ENCODE peak calls at places on chromosomes 6 and 20, in nine cellular contexts. One of them, this sample, is unnamed.

GRCh38 chr6:106631356-106631755 is 2.0 kb downstream of the QRSL1 start:
- DNase-seq in left lung: no peak
- DNase-seq in transverse colon: no peak
- DNase-seq in WERI-Rb-1: no peak
- DNase-seq in sigmoid colon: no peak
- DNase-seq in cardiac muscle cell: no peak
- DNase-seq in mammary epithelial cell: no peak
- DNase-seq in choroid plexus epithelial cell: no peak
- DNase-seq in endothelial cell: no peak
- DNase-seq in this sample: no peak

GRCh38 chr6:142367061-142367460 is 65.3 kb downstream of the ADGRG6 start:
- DNase-seq in left lung: no peak
- DNase-seq in transverse colon: no peak
- DNase-seq in WERI-Rb-1: no peak
- DNase-seq in sigmoid colon: no peak
- DNase-seq in cardiac muscle cell: no peak
- DNase-seq in mammary epithelial cell: no peak
- DNase-seq in choroid plexus epithelial cell: no peak
- DNase-seq in endothelial cell: no peak
- DNase-seq in this sample: no peak

GRCh38 chr6:4320860-4321259 is 185.5 kb upstream of the ECI2 start:
- DNase-seq in left lung: no peak
- DNase-seq in transverse colon: no peak
- DNase-seq in WERI-Rb-1: no peak
- DNase-seq in sigmoid colon: no peak
- DNase-seq in cardiac muscle cell: no peak
- DNase-seq in mammary epithelial cell: peak; percentile 87
- DNase-seq in choroid plexus epithelial cell: peak; percentile 94
- DNase-seq in endothelial cell: no peak
- DNase-seq in this sample: no peak

GRCh38 chr6:155196891-155197290 is 66.9 kb upstream of the CLDN20 start:
- DNase-seq in left lung: no peak
- DNase-seq in transverse colon: no peak
- DNase-seq in WERI-Rb-1: no peak
- DNase-seq in sigmoid colon: no peak
- DNase-seq in cardiac muscle cell: no peak
- DNase-seq in mammary epithelial cell: no peak
- DNase-seq in choroid plexus epithelial cell: no peak
- DNase-seq in endothelial cell: no peak
- DNase-seq in this sample: no peak

GRCh38 chr6:30213999-30214982 is 1.1 kb upstream of the TRIM26 start:
- DNase-seq in left lung: peak; percentile 90
- DNase-seq in transverse colon: peak; percentile 91
- DNase-seq in WERI-Rb-1: peak; percentile 87
- DNase-seq in sigmoid colon: peak; percentile 94
- DNase-seq in cardiac muscle cell: peak; percentile 83
- DNase-seq in mammary epithelial cell: peak; percentile 66
- DNase-seq in choroid plexus epithelial cell: peak; percentile 73
- DNase-seq in endothelial cell: peak; percentile 73
- DNase-seq in this sample: peak; percentile 72

GRCh38 chr6:151430886-151431285 is 21.0 kb downstream of the RMND1 start:
- DNase-seq in left lung: no peak
- DNase-seq in transverse colon: no peak
- DNase-seq in WERI-Rb-1: no peak
- DNase-seq in sigmoid colon: no peak
- DNase-seq in cardiac muscle cell: peak; percentile 13
- DNase-seq in mammary epithelial cell: no peak
- DNase-seq in choroid plexus epithelial cell: peak; percentile 30
- DNase-seq in endothelial cell: no peak
- DNase-seq in this sample: no peak

GRCh38 chr6:116424001-116424400 is 37.2 kb upstream of the CALHM6 start:
- DNase-seq in left lung: no peak
- DNase-seq in transverse colon: no peak
- DNase-seq in WERI-Rb-1: no peak
- DNase-seq in sigmoid colon: no peak
- DNase-seq in cardiac muscle cell: no peak
- DNase-seq in mammary epithelial cell: peak; percentile 63
- DNase-seq in choroid plexus epithelial cell: no peak
- DNase-seq in endothelial cell: no peak
- DNase-seq in this sample: no peak

GRCh38 chr6:9933674-9934073 is 481.2 kb downstream of the TFAP2A start:
- DNase-seq in left lung: no peak
- DNase-seq in transverse colon: no peak
- DNase-seq in WERI-Rb-1: no peak
- DNase-seq in sigmoid colon: no peak
- DNase-seq in cardiac muscle cell: no peak
- DNase-seq in mammary epithelial cell: peak; percentile 48
- DNase-seq in choroid plexus epithelial cell: no peak
- DNase-seq in endothelial cell: no peak
- DNase-seq in this sample: no peak

GRCh38 chr6:36662827-36663256 is 15.7 kb upstream of the CDKN1A start:
- DNase-seq in left lung: no peak
- DNase-seq in transverse colon: peak; percentile 63
- DNase-seq in WERI-Rb-1: no peak
- DNase-seq in sigmoid colon: no peak
- DNase-seq in cardiac muscle cell: no peak
- DNase-seq in mammary epithelial cell: no peak
- DNase-seq in choroid plexus epithelial cell: no peak
- DNase-seq in endothelial cell: no peak
- DNase-seq in this sample: no peak

GRCh38 chr6:31826793-31827285 is 699 bp upstream of the HSPA1B start:
- DNase-seq in left lung: peak; percentile 90
- DNase-seq in transverse colon: peak; percentile 93
- DNase-seq in WERI-Rb-1: no peak
- DNase-seq in sigmoid colon: peak; percentile 97
- DNase-seq in cardiac muscle cell: peak; percentile 53
- DNase-seq in mammary epithelial cell: no peak
- DNase-seq in choroid plexus epithelial cell: peak; percentile 91
- DNase-seq in endothelial cell: peak; percentile 22
- DNase-seq in this sample: no peak

GRCh38 chr20:34850969-34851368 is 21.7 kb downstream of the GGT7 start:
- DNase-seq in left lung: no peak
- DNase-seq in transverse colon: no peak
- DNase-seq in WERI-Rb-1: no peak
- DNase-seq in sigmoid colon: no peak
- DNase-seq in cardiac muscle cell: no peak
- DNase-seq in mammary epithelial cell: no peak
- DNase-seq in choroid plexus epithelial cell: no peak
- DNase-seq in endothelial cell: no peak
- DNase-seq in this sample: no peak

GRCh38 chr20:50320910-50321796 is 130.5 kb downstream of the CEBPB start:
- DNase-seq in left lung: peak; percentile 93
- DNase-seq in transverse colon: peak; percentile 86
- DNase-seq in WERI-Rb-1: peak; percentile 76
- DNase-seq in sigmoid colon: peak; percentile 98
- DNase-seq in cardiac muscle cell: peak; percentile 85
- DNase-seq in mammary epithelial cell: peak; percentile 99
- DNase-seq in choroid plexus epithelial cell: peak; percentile 96
- DNase-seq in endothelial cell: peak; percentile 39
- DNase-seq in this sample: no peak

GRCh38 chr20:59253779-59254319 is 46.6 kb upstream of the EDN3 start:
- DNase-seq in left lung: no peak
- DNase-seq in transverse colon: peak; percentile 12
- DNase-seq in WERI-Rb-1: peak; percentile 12
- DNase-seq in sigmoid colon: no peak
- DNase-seq in cardiac muscle cell: no peak
- DNase-seq in mammary epithelial cell: no peak
- DNase-seq in choroid plexus epithelial cell: no peak
- DNase-seq in endothelial cell: no peak
- DNase-seq in this sample: no peak

GRCh38 chr6:158369241-158369640 is 57.0 kb downstream of the TULP4 start:
- DNase-seq in left lung: no peak
- DNase-seq in transverse colon: no peak
- DNase-seq in WERI-Rb-1: no peak
- DNase-seq in sigmoid colon: no peak
- DNase-seq in cardiac muscle cell: no peak
- DNase-seq in mammary epithelial cell: no peak
- DNase-seq in choroid plexus epithelial cell: no peak
- DNase-seq in endothelial cell: no peak
- DNase-seq in this sample: no peak

GRCh38 chr6:2939315-2940009 is 31.9 kb downstream of the SERPINB6 start:
- DNase-seq in left lung: no peak
- DNase-seq in transverse colon: no peak
- DNase-seq in WERI-Rb-1: no peak
- DNase-seq in sigmoid colon: peak; percentile 59
- DNase-seq in cardiac muscle cell: peak; percentile 56
- DNase-seq in mammary epithelial cell: no peak
- DNase-seq in choroid plexus epithelial cell: no peak
- DNase-seq in endothelial cell: no peak
- DNase-seq in this sample: no peak

GRCh38 chr20:32378461-32378860 is 20.3 kb downstream of the ASXL1 start:
- DNase-seq in left lung: no peak
- DNase-seq in transverse colon: no peak
- DNase-seq in WERI-Rb-1: no peak
- DNase-seq in sigmoid colon: no peak
- DNase-seq in cardiac muscle cell: no peak
- DNase-seq in mammary epithelial cell: no peak
- DNase-seq in choroid plexus epithelial cell: peak; percentile 48
- DNase-seq in endothelial cell: no peak
- DNase-seq in this sample: no peak

GRCh38 chr20:3276400-3277015 is 37.5 kb upstream of the SLC4A11 start:
- DNase-seq in left lung: no peak
- DNase-seq in transverse colon: no peak
- DNase-seq in WERI-Rb-1: peak; percentile 54
- DNase-seq in sigmoid colon: no peak
- DNase-seq in cardiac muscle cell: peak; percentile 9
- DNase-seq in mammary epithelial cell: peak; percentile 5
- DNase-seq in choroid plexus epithelial cell: peak; percentile 55
- DNase-seq in endothelial cell: peak; percentile 6
- DNase-seq in this sample: no peak
- TF ChIP-seq CTCF in left lung: no peak
- TF ChIP-seq CTCF in transverse colon: no peak
- TF ChIP-seq CTCF in WERI-Rb-1: peak; percentile 83
- TF ChIP-seq CTCF in sigmoid colon: no peak
- TF ChIP-seq CTCF in cardiac muscle cell: peak; percentile 35
- TF ChIP-seq CTCF in mammary epithelial cell: peak; percentile 22
- TF ChIP-seq CTCF in choroid plexus epithelial cell: peak; percentile 46
- TF ChIP-seq CTCF in endothelial cell: no peak
- TF ChIP-seq CTCF in this sample: no peak

GRCh38 chr20:46741924-46742692 is 32.7 kb downstream of the SLC2A10 start:
- DNase-seq in left lung: no peak
- DNase-seq in transverse colon: no peak
- DNase-seq in WERI-Rb-1: no peak
- DNase-seq in sigmoid colon: no peak
- DNase-seq in cardiac muscle cell: no peak
- DNase-seq in mammary epithelial cell: peak; percentile 37
- DNase-seq in choroid plexus epithelial cell: no peak
- DNase-seq in endothelial cell: no peak
- DNase-seq in this sample: no peak
- TF ChIP-seq CTCF in left lung: no peak
- TF ChIP-seq CTCF in transverse colon: no peak
- TF ChIP-seq CTCF in WERI-Rb-1: no peak
- TF ChIP-seq CTCF in sigmoid colon: no peak
- TF ChIP-seq CTCF in cardiac muscle cell: no peak
- TF ChIP-seq CTCF in mammary epithelial cell: no peak
- TF ChIP-seq CTCF in choroid plexus epithelial cell: no peak
- TF ChIP-seq CTCF in endothelial cell: no peak
- TF ChIP-seq CTCF in this sample: no peak

GRCh38 chr6:159633196-159633595 is 59.8 kb downstream of the SOD2 start:
- DNase-seq in left lung: no peak
- DNase-seq in transverse colon: no peak
- DNase-seq in WERI-Rb-1: peak; percentile 27
- DNase-seq in sigmoid colon: no peak
- DNase-seq in cardiac muscle cell: peak; percentile 2
- DNase-seq in mammary epithelial cell: no peak
- DNase-seq in choroid plexus epithelial cell: peak; percentile 49
- DNase-seq in endothelial cell: peak; percentile 9
- DNase-seq in this sample: no peak
- TF ChIP-seq CTCF in left lung: no peak
- TF ChIP-seq CTCF in transverse colon: no peak
- TF ChIP-seq CTCF in WERI-Rb-1: peak; percentile 58
- TF ChIP-seq CTCF in sigmoid colon: no peak
- TF ChIP-seq CTCF in cardiac muscle cell: peak; percentile 57
- TF ChIP-seq CTCF in mammary epithelial cell: peak; percentile 57
- TF ChIP-seq CTCF in choroid plexus epithelial cell: peak; percentile 70
- TF ChIP-seq CTCF in endothelial cell: no peak
- TF ChIP-seq CTCF in this sample: no peak

GRCh38 chr6:136920858-136921520 is 1.1 kb upstream of the SLC35D3 start:
- DNase-seq in left lung: no peak
- DNase-seq in transverse colon: peak; percentile 39
- DNase-seq in WERI-Rb-1: peak; percentile 19
- DNase-seq in sigmoid colon: no peak
- DNase-seq in cardiac muscle cell: peak; percentile 10
- DNase-seq in mammary epithelial cell: peak; percentile 6
- DNase-seq in choroid plexus epithelial cell: peak; percentile 34
- DNase-seq in endothelial cell: peak; percentile 10
- DNase-seq in this sample: no peak

GRCh38 chr6:136921521-136921935 is 573 bp upstream of the SLC35D3 start:
- DNase-seq in left lung: no peak
- DNase-seq in transverse colon: peak; percentile 25
- DNase-seq in WERI-Rb-1: peak; percentile 44
- DNase-seq in sigmoid colon: no peak
- DNase-seq in cardiac muscle cell: peak; percentile 52
- DNase-seq in mammary epithelial cell: no peak
- DNase-seq in choroid plexus epithelial cell: no peak
- DNase-seq in endothelial cell: peak; percentile 29
- DNase-seq in this sample: peak; percentile 26

GRCh38 chr6:136922680-136922996 is 537 bp downstream of the SLC35D3 start:
- DNase-seq in left lung: no peak
- DNase-seq in transverse colon: no peak
- DNase-seq in WERI-Rb-1: no peak
- DNase-seq in sigmoid colon: no peak
- DNase-seq in cardiac muscle cell: no peak
- DNase-seq in mammary epithelial cell: peak; percentile 26
- DNase-seq in choroid plexus epithelial cell: no peak
- DNase-seq in endothelial cell: no peak
- DNase-seq in this sample: no peak

GRCh38 chr6:136921936-136922679 is at the start of gene SLC35D3:
- DNase-seq in left lung: no peak
- DNase-seq in transverse colon: no peak
- DNase-seq in WERI-Rb-1: peak; percentile 51
- DNase-seq in sigmoid colon: no peak
- DNase-seq in cardiac muscle cell: peak; percentile 59
- DNase-seq in mammary epithelial cell: no peak
- DNase-seq in choroid plexus epithelial cell: no peak
- DNase-seq in endothelial cell: peak; percentile 42
- DNase-seq in this sample: peak; percentile 36

GRCh38 chr6:136920216-136920857 is 1.8 kb upstream of the SLC35D3 start:
- DNase-seq in left lung: no peak
- DNase-seq in transverse colon: no peak
- DNase-seq in WERI-Rb-1: no peak
- DNase-seq in sigmoid colon: no peak
- DNase-seq in cardiac muscle cell: no peak
- DNase-seq in mammary epithelial cell: no peak
- DNase-seq in choroid plexus epithelial cell: no peak
- DNase-seq in endothelial cell: no peak
- DNase-seq in this sample: no peak
- TF ChIP-seq CTCF in left lung: no peak
- TF ChIP-seq CTCF in transverse colon: no peak
- TF ChIP-seq CTCF in WERI-Rb-1: no peak
- TF ChIP-seq CTCF in sigmoid colon: no peak
- TF ChIP-seq CTCF in cardiac muscle cell: no peak
- TF ChIP-seq CTCF in mammary epithelial cell: no peak
- TF ChIP-seq CTCF in choroid plexus epithelial cell: no peak
- TF ChIP-seq CTCF in endothelial cell: no peak
- TF ChIP-seq CTCF in this sample: no peak

GRCh38 chr20:54209216-54209813 is 1.4 kb downstream of the PFDN4 start:
- DNase-seq in left lung: no peak
- DNase-seq in transverse colon: no peak
- DNase-seq in WERI-Rb-1: no peak
- DNase-seq in sigmoid colon: no peak
- DNase-seq in cardiac muscle cell: no peak
- DNase-seq in mammary epithelial cell: no peak
- DNase-seq in choroid plexus epithelial cell: no peak
- DNase-seq in endothelial cell: no peak
- DNase-seq in this sample: no peak
- TF ChIP-seq CTCF in left lung: no peak
- TF ChIP-seq CTCF in transverse colon: no peak
- TF ChIP-seq CTCF in WERI-Rb-1: no peak
- TF ChIP-seq CTCF in sigmoid colon: no peak
- TF ChIP-seq CTCF in cardiac muscle cell: no peak
- TF ChIP-seq CTCF in mammary epithelial cell: no peak
- TF ChIP-seq CTCF in choroid plexus epithelial cell: no peak
- TF ChIP-seq CTCF in endothelial cell: no peak
- TF ChIP-seq CTCF in this sample: no peak

GRCh38 chr6:156359912-156360311 is 417.3 kb upstream of the ARID1B start:
- DNase-seq in left lung: no peak
- DNase-seq in transverse colon: no peak
- DNase-seq in WERI-Rb-1: no peak
- DNase-seq in sigmoid colon: no peak
- DNase-seq in cardiac muscle cell: peak; percentile 8
- DNase-seq in mammary epithelial cell: no peak
- DNase-seq in choroid plexus epithelial cell: no peak
- DNase-seq in endothelial cell: peak; percentile 54
- DNase-seq in this sample: no peak
- TF ChIP-seq CTCF in left lung: no peak
- TF ChIP-seq CTCF in transverse colon: no peak
- TF ChIP-seq CTCF in WERI-Rb-1: peak; percentile 31
- TF ChIP-seq CTCF in sigmoid colon: no peak
- TF ChIP-seq CTCF in cardiac muscle cell: no peak
- TF ChIP-seq CTCF in mammary epithelial cell: no peak
- TF ChIP-seq CTCF in choroid plexus epithelial cell: no peak
- TF ChIP-seq CTCF in endothelial cell: peak; percentile 79
- TF ChIP-seq CTCF in this sample: no peak

This sample was measured in activated B cell treated with CpG ODN at 0.5 μM for 24 hours.